ENCODE peak calls at places on chromosomes 1 and 21, in four cellular contexts. G, X, Y and R are unnamed samples.

GRCh38 chr1:239261521-239261920 is 124.8 kb upstream of the CHRM3 start:
- DNase-seq in G (no peak), X (no peak), Y (no peak), R (no peak)

GRCh38 chr1:159974350-159974965 is 20.4 kb upstream of the SLAMF9 start:
- DNase-seq in Y (no peak), G (no peak), X (no peak), R (no peak)

GRCh38 chr1:118960026-118960561 is 28.0 kb downstream of the TBX15 start:
- DNase-seq in X (no peak), Y (no peak), G (no peak), R (no peak)

GRCh38 chr21:33197546-33197945 is 32.2 kb upstream of the IFNAR2 start:
- DNase-seq in X (no peak), Y (no peak), G (no peak), R (no peak)

GRCh38 chr1:32695098-32695904 is 7.3 kb downstream of the SYNC start:
- DNase-seq in Y (no peak), G (no peak), X (no peak), R (no peak)

GRCh38 chr1:205610781-205611473 is 20.9 kb downstream of the ELK4 start:
- DNase-seq in X (no peak), Y (no peak), G (no peak), R (no peak)

GRCh38 chr1:241118049-241118448 is 239.0 kb downstream of the RGS7 start:
- DNase-seq in X (no peak), G (no peak), Y (no peak), R (no peak)

GRCh38 chr1:28322209-28322608 is 6.6 kb upstream of the MED18 start:
- DNase-seq in G (no peak), Y (no peak), X (no peak), R (no peak)

GRCh38 chr1:40917995-40918711 is 56.0 kb upstream of the CITED4 start:
- DNase-seq in X (no peak), Y (no peak), G (no peak), R (no peak)

GRCh38 chr1:199774433-199775089 is 252.9 kb upstream of the NR5A2 start:
- DNase-seq in G (no peak), Y (peak), X (no peak), R (no peak)

GRCh38 chr1:36351222-36351977 is 28.0 kb upstream of the EVA1B start:
- DNase-seq in X (no peak), Y (peak), G (no peak), R (no peak)

GRCh38 chr1:61709908-61710289 is 15.0 kb downstream of the TM2D1 start:
- DNase-seq in G (no peak), Y (no peak), X (no peak), R (no peak)

GRCh38 chr1:200659269-200659668 is 10.4 kb downstream of the DDX59 start:
- DNase-seq in Y (peak), X (no peak), G (no peak), R (no peak)

GRCh38 chr1:35264861-35265260 is 3.6 kb upstream of the ZMYM4 start:
- DNase-seq in G (no peak), Y (no peak), X (no peak), R (no peak)

DNA sequence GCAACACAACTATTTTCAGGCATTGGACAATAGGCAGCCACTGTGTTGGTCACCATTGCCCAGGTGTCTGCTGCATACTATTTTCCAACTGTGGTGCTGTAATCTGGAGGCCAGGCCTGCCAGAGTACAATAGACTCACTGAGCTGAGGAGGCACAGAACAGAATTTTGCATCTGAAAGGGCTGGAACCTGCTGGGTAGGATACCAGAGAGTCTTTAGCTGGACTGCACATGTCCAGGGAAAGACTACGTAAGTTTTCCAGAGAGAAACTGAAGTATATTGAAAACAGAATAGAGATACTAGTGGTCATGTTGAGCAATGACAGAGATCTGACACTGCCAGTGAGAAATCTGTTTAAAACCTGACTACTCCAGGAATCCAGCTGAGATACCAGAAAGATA is 200.8 kb downstream of the RASAL2 start:
- DNase-seq in X (no peak), Y (no peak), G (no peak), R (no peak)
- TF ChIP-seq CTCF in X (no peak), Y (no peak), G (peak), R (no peak)

GRCh38 chr1:236868625-236869467 is 73.8 kb downstream of the MTR start:
- DNase-seq in G (peak), Y (peak), X (peak), R (peak)
- TF ChIP-seq CTCF in G (peak), Y (peak), X (peak), R (peak)

GRCh38 chr1:86756062-86756406 is 51.7 kb downstream of the SH3GLB1 start:
- DNase-seq in Y (no peak), X (no peak), G (no peak), R (no peak)

GRCh38 chr1:86750530-86750929 is 46.2 kb downstream of the SH3GLB1 start:
- DNase-seq in G (no peak), Y (no peak), X (no peak), R (no peak)

GRCh38 chr1:86754265-86754974 is 50.0 kb downstream of the SH3GLB1 start:
- DNase-seq in Y (no peak), G (no peak), X (no peak), R (no peak)

GRCh38 chr1:86750076-86750475 is 45.7 kb downstream of the SH3GLB1 start:
- DNase-seq in Y (no peak), G (no peak), X (no peak), R (no peak)

GRCh38 chr1:86753700-86754099 is 49.3 kb downstream of the SH3GLB1 start:
- DNase-seq in Y (peak), G (no peak), X (no peak), R (no peak)
- TF ChIP-seq CTCF in Y (no peak), G (no peak), X (no peak), R (no peak)

DNA sequence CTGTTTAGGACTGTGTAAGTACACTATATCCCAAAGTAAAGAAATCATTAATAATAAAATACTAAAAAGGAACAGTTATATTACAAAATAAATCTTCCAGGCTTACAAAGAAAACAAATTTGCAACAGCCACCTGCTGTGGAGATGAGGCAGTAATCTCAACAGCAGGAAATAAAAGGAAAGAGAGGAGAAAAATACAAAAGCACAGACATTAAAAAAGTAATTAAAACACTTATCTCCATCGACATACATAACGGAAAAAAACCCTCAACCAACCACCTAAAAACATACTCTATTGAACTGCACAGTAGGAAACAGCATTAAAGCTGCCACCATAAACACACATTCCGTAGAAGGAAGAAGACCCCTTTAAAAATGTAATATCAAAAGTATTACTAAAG is 317.6 kb downstream of the DPYD start:
- DNase-seq in X (no peak), G (no peak), Y (no peak), R (no peak)
- TF ChIP-seq CTCF in X (no peak), G (no peak), Y (no peak), R (no peak)

GRCh38 chr1:183670169-183670568 is 17.1 kb upstream of the APOBEC4 start:
- DNase-seq in G (no peak), X (no peak), Y (no peak), R (no peak)
- TF ChIP-seq CTCF in G (no peak), X (no peak), Y (no peak), R (no peak)

DNA sequence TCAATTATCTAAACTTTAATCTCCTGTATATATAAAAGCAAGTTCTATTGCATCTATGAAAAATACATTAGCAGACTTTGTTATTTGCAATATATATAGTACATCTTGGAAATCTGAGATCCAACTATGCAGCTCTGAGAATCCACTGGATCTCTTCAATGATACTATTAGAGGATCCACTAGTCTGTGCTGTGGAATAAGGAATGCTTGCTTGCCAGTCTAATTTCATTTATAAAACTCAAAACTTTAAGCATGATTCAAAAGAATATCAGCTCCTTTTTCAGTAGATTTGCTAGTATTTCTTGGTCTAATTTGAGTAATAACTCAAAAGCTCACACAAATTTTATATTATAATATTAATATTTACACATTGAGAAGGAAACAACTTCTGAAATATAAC is 115.1 kb downstream of the SPATA6 start:
- DNase-seq in X (no peak), G (no peak), Y (no peak), R (no peak)
- TF ChIP-seq CTCF in X (no peak), G (no peak), Y (no peak), R (no peak)

DNA sequence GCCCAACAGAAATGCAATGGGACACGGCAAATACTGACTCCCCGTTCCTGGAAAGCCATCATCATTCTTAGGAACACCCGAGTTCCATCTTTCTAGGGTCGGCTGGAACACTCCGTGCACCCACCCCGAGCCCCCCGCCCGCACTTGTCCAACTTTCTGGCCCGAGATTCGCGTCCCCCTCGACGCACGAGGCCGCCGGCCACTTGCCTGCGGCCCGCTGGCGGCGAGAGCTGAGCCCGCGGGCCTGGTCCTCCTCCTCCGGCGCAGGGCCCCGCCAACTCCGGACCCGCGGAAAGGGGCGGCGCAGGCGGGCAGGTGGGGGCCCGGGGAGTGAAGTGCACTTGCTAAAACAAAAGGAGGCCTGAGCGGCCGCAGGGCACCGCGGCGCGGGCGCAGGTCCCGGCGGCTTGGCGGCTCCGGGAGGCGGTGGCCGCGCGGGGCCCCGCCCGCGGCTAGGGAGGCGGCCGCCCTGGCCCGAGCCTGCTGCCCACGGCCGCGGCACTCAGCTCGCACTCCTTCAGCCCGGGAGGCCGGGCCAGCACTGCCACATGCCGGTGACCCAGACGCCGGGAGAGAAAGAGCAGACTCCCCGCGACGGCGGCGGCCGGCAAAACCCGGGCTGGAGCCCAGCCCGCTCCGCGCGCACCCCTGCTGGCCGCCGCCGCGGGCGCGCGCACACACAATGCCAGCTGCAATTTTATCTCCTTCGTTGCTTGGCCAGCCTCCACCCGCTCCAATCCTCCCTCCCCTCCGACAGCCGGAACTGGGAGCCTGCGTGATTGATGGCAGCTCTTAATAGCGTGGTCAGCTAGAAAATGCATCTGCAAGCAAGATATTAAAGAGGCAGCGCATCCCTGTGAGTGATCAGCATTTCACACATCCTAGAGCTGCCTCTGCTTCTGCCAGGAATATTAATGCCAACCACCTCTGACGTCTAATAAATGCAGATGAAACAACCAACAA is 114.3 kb downstream of the RERE start:
- DNase-seq in X (peak), G (peak), Y (peak), R (peak)
- TF ChIP-seq CTCF in X (no peak), G (no peak), Y (peak), R (no peak)